ENCODE peak calls at places on chromosomes 12 and 14, in seven cellular contexts. Y, N, B, T, R, K and W are unnamed samples. For H3K4me1, the result is how much of the 10 kb centered on the place peaks cover.

GRCh38 chr12:108939594-108939993 is 59.7 kb downstream of the DAO start:
- DNase-seq in Y (peak), N (no peak), B (peak), T (no peak), R (no peak), K (peak), W (no peak)

GRCh38 chr12:63093084-63093483 is 57.9 kb downstream of the AVPR1A start:
- DNase-seq in Y (no peak), N (no peak), B (no peak), T (no peak), R (no peak), K (no peak), W (no peak)

GRCh38 chr12:19095869-19096480 is 33.6 kb upstream of the PLEKHA5 start:
- DNase-seq in Y (peak), N (no peak), B (peak), T (no peak), R (no peak), K (no peak), W (no peak)

GRCh38 chr12:19005257-19005801 is 124.2 kb upstream of the PLEKHA5 start:
- DNase-seq in Y (no peak), N (no peak), B (no peak), T (no peak), R (no peak), K (no peak), W (no peak)

GRCh38 chr14:67722293-67722692 is 20.6 kb downstream of the RDH12 start:
- DNase-seq in Y (peak), N (no peak), B (no peak), T (peak), R (peak), K (no peak), W (no peak)

GRCh38 chr14:74975059-74975810 is 19.8 kb upstream of the PGF start:
- DNase-seq in Y (no peak), N (no peak), B (no peak), T (peak), R (no peak), K (no peak), W (no peak)

GRCh38 chr12:106632797-106633450 is 50.1 kb downstream of the RFX4 start:
- DNase-seq in Y (no peak), N (no peak), B (peak), T (no peak), R (no peak), K (peak), W (no peak)

GRCh38 chr12:6567824-6568617 is at the start of gene NOP2:
- DNase-seq in Y (peak), N (peak), B (peak), T (peak), R (peak), K (peak), W (peak)

GRCh38 chr14:97408937-97409860 is 612.0 kb downstream of the VRK1 start:
- DNase-seq in Y (no peak), N (no peak), B (no peak), T (no peak), R (no peak), K (no peak), W (no peak)

GRCh38 chr12:119593578-119594398 is at the start of gene TMEM233:
- DNase-seq in Y (no peak), N (no peak), B (no peak), T (no peak), R (no peak), K (no peak), W (no peak)

GRCh38 chr12:45234134-45234865 is 18.4 kb downstream of the ANO6 start:
- DNase-seq in Y (peak), N (no peak), B (peak), T (peak), R (no peak), K (peak), W (peak)

GRCh38 chr14:68233385-68233784 is 413.8 kb downstream of the RAD51B start:
- DNase-seq in Y (no peak), N (no peak), B (no peak), T (no peak), R (no peak), K (no peak), W (no peak)

GRCh38 chr12:54522213-54522612 is 24.7 kb downstream of the NCKAP1L start:
- DNase-seq in Y (no peak), N (no peak), B (no peak), T (no peak), R (no peak), K (no peak), W (no peak)

GRCh38 chr14:81441626-81442134 is 41.6 kb upstream of the STON2 start:
- DNase-seq in Y (no peak), N (no peak), B (no peak), T (no peak), R (no peak), K (no peak), W (no peak)

GRCh38 chr12:10618338-10618987 is 5.1 kb upstream of the MAGOHB start:
- DNase-seq in Y (peak), N (no peak), B (peak), T (no peak), R (no peak), K (peak), W (no peak)

GRCh38 chr12:117671734-117672133 is 297.1 kb downstream of the KSR2 start:
- DNase-seq in Y (no peak), N (peak), B (peak), T (peak), R (no peak), K (peak), W (no peak)

GRCh38 chr12:118715647-118716046 is 265.7 kb upstream of the SRRM4 start:
- DNase-seq in Y (no peak), N (no peak), B (no peak), T (no peak), R (no peak), K (no peak), W (no peak)

GRCh38 chr12:55694651-55695050 is 13.1 kb downstream of the ITGA7 start:
- DNase-seq in Y (no peak), N (no peak), B (no peak), T (no peak), R (no peak), K (no peak), W (peak)

GRCh38 chr14:54754623-54755386 is 147.8 kb downstream of the GCH1 start:
- DNase-seq in Y (no peak), N (no peak), B (no peak), T (no peak), R (no peak), K (no peak), W (no peak)

GRCh38 chr12:104275689-104276088 is 27.9 kb upstream of the EID3 start:
- DNase-seq in Y (peak), N (no peak), B (peak), T (no peak), R (no peak), K (no peak), W (no peak)

GRCh38 chr12:3085341-3086125 is 8.4 kb downstream of the TSPAN9 start:
- DNase-seq in Y (no peak), N (no peak), B (no peak), T (no peak), R (no peak), K (no peak), W (no peak)

GRCh38 chr12:106305376-106305775 is 2.8 kb downstream of the TCP11L2 start:
- DNase-seq in Y (peak), N (no peak), B (no peak), T (no peak), R (no peak), K (no peak), W (no peak)

GRCh38 chr14:24078146-24078545 is 6.8 kb downstream of the CPNE6 start:
- DNase-seq in Y (no peak), N (no peak), B (no peak), T (no peak), R (no peak), K (no peak), W (no peak)

GRCh38 chr12:121713257-121714155 is 954 bp downstream of the TMEM120B start:
- DNase-seq in Y (peak), N (no peak), B (no peak), T (peak), R (no peak), K (no peak), W (no peak)

GRCh38 chr14:102903248-102903888 is 19.1 kb upstream of the AMN start:
- DNase-seq in Y (no peak), N (no peak), B (no peak), T (no peak), R (no peak), K (no peak), W (no peak)

GRCh38 chr14:104429291-104429861 is 150.2 kb upstream of the C14orf180 start:
- DNase-seq in Y (no peak), N (no peak), B (no peak), T (no peak), R (no peak), K (no peak), W (peak)

GRCh38 chr14:71117839-71118743 is 210.8 kb downstream of the PCNX1 start:
- DNase-seq in Y (peak), N (peak), B (peak), T (no peak), R (no peak), K (no peak), W (no peak)

GRCh38 chr12:64860446-64860998 is 36.1 kb downstream of the TBC1D30 start:
- DNase-seq in Y (no peak), N (no peak), B (no peak), T (no peak), R (no peak), K (no peak), W (no peak)

GRCh38 chr14:81219821-81220487 is 805 bp downstream of the GTF2A1 start:
- DNase-seq in Y (peak), N (no peak), B (peak), T (no peak), R (peak), K (no peak), W (no peak)

GRCh38 chr14:56131004-56131864 is 13.0 kb downstream of the PELI2 start:
- DNase-seq in Y (no peak), N (no peak), B (no peak), T (no peak), R (no peak), K (no peak), W (no peak)

GRCh38 chr14:76376878-76377523 is 1.1 kb downstream of the ESRRB start:
- DNase-seq in Y (no peak), N (no peak), B (no peak), T (no peak), R (no peak), K (no peak), W (no peak)

GRCh38 chr14:61321385-61322010 is at the start of gene PRKCH:
- DNase-seq in Y (peak), N (peak), B (peak), T (peak), R (peak), K (peak), W (peak)

GRCh38 chr12:3490848-3491382 is at the start of gene PRMT8:
- DNase-seq in Y (no peak), N (no peak), B (no peak), T (no peak), R (no peak), K (no peak), W (no peak)

GRCh38 chr14:106129274-106129673 is 602.9 kb downstream of the TMEM121 start:
- DNase-seq in Y (no peak), N (no peak), B (no peak), T (no peak), R (no peak), K (no peak), W (no peak)

GRCh38 chr12:29562167-29562776 is 64.8 kb upstream of the OVCH1 start:
- DNase-seq in Y (peak), N (no peak), B (no peak), T (peak), R (no peak), K (no peak), W (no peak)

GRCh38 chr12:2347844-2348476 is 295.2 kb downstream of the CACNA1C start:
- DNase-seq in Y (peak), N (no peak), B (no peak), T (no peak), R (no peak), K (no peak), W (no peak)

GRCh38 chr14:58787601-58788000 is 149.8 kb downstream of the DACT1 start:
- DNase-seq in Y (no peak), N (no peak), B (no peak), T (no peak), R (no peak), K (no peak), W (no peak)

DNA sequence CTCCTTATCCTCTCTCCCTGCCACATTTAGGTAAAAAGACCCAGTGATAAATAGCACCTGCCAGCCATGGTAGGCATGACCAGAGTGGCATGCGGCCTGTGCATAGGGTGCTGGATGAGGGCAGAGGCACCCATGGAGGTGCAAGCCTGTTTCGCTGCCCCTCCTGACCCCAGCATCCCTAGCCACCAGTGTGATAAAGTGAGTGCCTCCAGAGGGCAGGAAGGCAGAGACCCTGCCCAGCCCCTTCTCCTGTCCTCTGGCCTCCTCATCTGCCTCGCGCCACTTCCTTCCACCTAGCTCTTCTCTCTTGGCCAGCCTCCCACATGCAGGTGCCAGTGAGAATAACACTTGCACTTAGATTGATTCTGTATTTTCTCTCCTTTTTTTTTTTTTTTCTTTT is 108.3 kb upstream of the FUT8 start:
- DNase-seq in Y (no peak), N (no peak), B (no peak), T (no peak), R (no peak), K (no peak), W (no peak)
- H3K4me1 ChIP-seq in Y (under half), N (under half), B (under half), T (under half), R (under half), K (under half), W (under half)

DNA sequence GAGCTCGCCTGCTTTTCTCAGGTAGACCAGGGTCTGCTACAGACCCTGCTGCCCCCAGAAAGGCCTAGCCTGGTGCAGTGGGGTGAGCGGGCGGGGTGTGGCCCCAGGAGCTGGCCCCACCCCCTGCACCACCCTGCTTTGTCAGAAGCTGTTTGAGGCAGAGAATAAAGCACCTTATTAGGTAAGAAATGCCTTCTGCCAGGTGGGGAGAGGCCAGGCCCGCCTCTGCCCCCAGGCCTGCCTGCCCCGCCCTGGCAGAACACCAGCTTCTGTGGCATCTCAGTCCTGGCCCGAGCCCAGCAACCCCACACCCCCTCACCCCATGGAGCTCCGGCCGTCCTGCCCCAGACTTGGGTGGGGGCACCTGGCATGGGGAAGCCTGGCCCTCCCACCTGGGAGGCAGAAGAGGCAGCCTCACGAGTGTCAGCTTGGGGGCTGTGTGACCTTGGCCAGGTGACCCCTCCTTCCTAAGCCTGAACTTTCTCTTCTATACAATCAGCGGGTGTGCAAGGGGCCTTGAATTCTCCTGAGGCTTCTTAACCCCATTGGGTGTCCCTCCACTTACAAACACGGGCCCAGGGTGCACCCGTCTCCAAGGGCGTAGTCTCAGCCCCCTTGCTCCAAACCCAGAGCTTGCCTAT is 43.2 kb downstream of the KRT80 start:
- DNase-seq in Y (no peak), N (no peak), B (peak), T (no peak), R (peak), K (peak), W (peak)
- TF ChIP-seq POLR2A in Y (no peak), N (no peak), B (no peak), T (no peak), R (no peak), K (peak), W (no peak)

GRCh38 chr14:50186088-50186487 is 45.3 kb downstream of the SOS2 start:
- DNase-seq in Y (no peak), N (no peak), B (no peak), T (no peak), R (no peak), K (no peak), W (no peak)

GRCh38 chr14:50191499-50191898 is 39.9 kb downstream of the SOS2 start:
- DNase-seq in Y (no peak), N (no peak), B (no peak), T (no peak), R (no peak), K (no peak), W (no peak)
- H3K4me1 ChIP-seq in Y (under half), N (under half), B (under half), T (under half), R (under half), K (under half), W (under half)

DNA sequence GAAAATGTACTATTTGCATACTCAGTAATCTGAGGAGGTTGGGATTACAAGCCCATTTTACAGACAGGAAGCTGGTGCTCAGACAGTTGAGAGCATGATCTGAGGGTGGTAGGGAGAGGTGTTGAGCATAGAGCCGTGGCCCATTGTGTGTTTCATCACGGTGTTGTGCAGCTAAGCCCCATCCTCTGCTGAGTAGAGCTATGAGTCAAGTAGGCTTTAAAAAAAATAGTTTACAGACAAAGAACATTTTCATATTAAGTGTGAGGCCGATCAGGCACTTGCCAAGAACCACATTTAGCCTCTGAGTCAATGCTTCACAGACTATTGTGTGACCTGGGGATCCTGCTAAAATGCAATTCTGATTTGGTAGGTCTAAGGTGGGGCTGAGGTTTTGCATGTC is 22.0 kb downstream of the ZNF664 start:
- DNase-seq in Y (peak), N (no peak), B (no peak), T (no peak), R (no peak), K (no peak), W (no peak)
- TF ChIP-seq POLR2A in Y (no peak), N (no peak), B (no peak), T (no peak), R (no peak), K (no peak), W (no peak)

GRCh38 chr12:47819902-47820630 is at the start of gene HDAC7:
- DNase-seq in Y (peak), N (no peak), B (peak), T (peak), R (peak), K (peak), W (peak)
- H3K4me1 ChIP-seq in Y (under half), N (under half), B (half or more), T (half or more), R (half or more), K (under half), W (under half)

GRCh38 chr14:31026076-31026394 is at the start of gene STRN3:
- DNase-seq in Y (no peak), N (no peak), B (no peak), T (no peak), R (no peak), K (no peak), W (no peak)

GRCh38 chr14:31024577-31025334 is 693 bp upstream of the AP4S1 start:
- DNase-seq in Y (peak), N (no peak), B (no peak), T (no peak), R (no peak), K (no peak), W (no peak)

GRCh38 chr14:31026395-31027096 is 367 bp upstream of the STRN3 start:
- DNase-seq in Y (peak), N (peak), B (peak), T (peak), R (peak), K (peak), W (peak)

GRCh38 chr14:31024042-31024480 is 1.4 kb upstream of the AP4S1 start:
- DNase-seq in Y (no peak), N (no peak), B (no peak), T (no peak), R (no peak), K (no peak), W (no peak)

GRCh38 chr14:31025335-31026075 is at the start of gene AP4S1:
- DNase-seq in Y (no peak), N (no peak), B (peak), T (peak), R (peak), K (no peak), W (peak)
- TF ChIP-seq POLR2A in Y (no peak), N (peak), B (peak), T (peak), R (no peak), K (no peak), W (no peak)